ENCODE peak calls at places on chromosome 10, in six cellular contexts. Z is heart right ventricle, G is right atrium auricular region, Y is right cardiac atrium, B is esophagus muscularis mucosa, D is Caco-2. N is an unnamed sample. For H3K4me1, the result is how much of the 10 kb centered on the place peaks cover.

GRCh38 chr10:74436523-74437170 is 285.6 kb downstream of the ADK start:
- DNase-seq in Z (no peak), G (no peak), Y (no peak), B (no peak), D (no peak), N (no peak)

GRCh38 chr10:77513783-77514331 is 123.8 kb downstream of the KCNMA1 start:
- DNase-seq in Z (peak), G (no peak), Y (no peak), B (no peak), D (no peak), N (no peak)

GRCh38 chr10:20100157-20100556 is 283.9 kb downstream of the PLXDC2 start:
- DNase-seq in Z (no peak), G (no peak), Y (no peak), B (no peak), D (no peak), N (no peak)

GRCh38 chr10:47041401-47042198 is 130.4 kb downstream of the PTPN20 start:
- DNase-seq in Z (no peak), G (no peak), Y (no peak), B (no peak), D (no peak), N (no peak)

GRCh38 chr10:60032723-60033122 is 126.4 kb upstream of the CCDC6 start:
- DNase-seq in Z (no peak), G (no peak), Y (no peak), B (no peak), D (peak), N (peak)

GRCh38 chr10:117603081-117603480 is 60.5 kb downstream of the EMX2 start:
- DNase-seq in Z (no peak), G (no peak), Y (no peak), B (no peak), D (no peak), N (no peak)

GRCh38 chr10:16799621-16800020 is 17.6 kb downstream of the RSU1 start:
- DNase-seq in Z (no peak), G (no peak), Y (no peak), B (no peak), D (no peak), N (no peak)

GRCh38 chr10:121422096-121422495 is 176.1 kb downstream of the FGFR2 start:
- DNase-seq in Z (no peak), G (no peak), Y (no peak), B (no peak), D (no peak), N (no peak)

GRCh38 chr10:50470798-50471582 is 152.8 kb downstream of the SGMS1 start:
- DNase-seq in Z (no peak), G (no peak), Y (no peak), B (no peak), D (no peak), N (no peak)

GRCh38 chr10:4221315-4221714 is 436.3 kb upstream of the KLF6 start:
- DNase-seq in Z (no peak), G (no peak), Y (no peak), B (no peak), D (no peak), N (no peak)

GRCh38 chr10:76428541-76429330 is 997.3 kb downstream of the LRMDA start:
- DNase-seq in Z (no peak), G (no peak), Y (no peak), B (no peak), D (no peak), N (no peak)

GRCh38 chr10:58348571-58349033 is 13.8 kb downstream of the UBE2D1 start:
- DNase-seq in Z (no peak), G (no peak), Y (no peak), B (no peak), D (no peak), N (peak)

GRCh38 chr10:47388879-47389278 is 4.8 kb upstream of the ZNF488 start:
- DNase-seq in Z (no peak), G (no peak), Y (no peak), B (no peak), D (no peak), N (no peak)

GRCh38 chr10:15660990-15661389 is 58.7 kb downstream of the ITGA8 start:
- DNase-seq in Z (no peak), G (no peak), Y (no peak), B (no peak), D (no peak), N (no peak)

GRCh38 chr10:22325272-22325947 is 4.5 kb downstream of the BMI1 start:
- DNase-seq in Z (peak), G (peak), Y (peak), B (no peak), D (peak), N (peak)

GRCh38 chr10:116565533-116565932 is 19.8 kb downstream of the PNLIP start:
- DNase-seq in Z (no peak), G (no peak), Y (no peak), B (no peak), D (no peak), N (no peak)

GRCh38 chr10:84257343-84258020 is 12.6 kb downstream of the RGR start:
- DNase-seq in Z (no peak), G (no peak), Y (no peak), B (no peak), D (no peak), N (no peak)

GRCh38 chr10:119542990-119543813 is 683 bp upstream of the RGS10 start:
- DNase-seq in Z (peak), G (no peak), Y (peak), B (no peak), D (peak), N (peak)

GRCh38 chr10:89645742-89646172 is 715 bp upstream of the PANK1 start:
- DNase-seq in Z (no peak), G (no peak), Y (no peak), B (no peak), D (peak), N (peak)

GRCh38 chr10:102511562-102512274 is 7.9 kb downstream of the SUFU start:
- DNase-seq in Z (no peak), G (no peak), Y (no peak), B (no peak), D (no peak), N (no peak)

GRCh38 chr10:129594811-129595210 is 127.8 kb downstream of the MGMT start:
- DNase-seq in Z (no peak), G (peak), Y (no peak), B (no peak), D (no peak), N (no peak)

GRCh38 chr10:75281980-75282379 is 46.2 kb upstream of the COMTD1 start:
- DNase-seq in Z (no peak), G (peak), Y (no peak), B (no peak), D (peak), N (no peak)

GRCh38 chr10:24153537-24153936 is 55.4 kb upstream of the KIAA1217 start:
- DNase-seq in Z (no peak), G (no peak), Y (no peak), B (peak), D (no peak), N (peak)

GRCh38 chr10:31780717-31781116 is 147.9 kb downstream of the ARHGAP12 start:
- DNase-seq in Z (no peak), G (no peak), Y (no peak), B (no peak), D (no peak), N (no peak)

GRCh38 chr10:29590598-29591415 is 44.0 kb downstream of the SVIL start:
- DNase-seq in Z (no peak), G (no peak), Y (no peak), B (peak), D (peak), N (peak)

GRCh38 chr10:89164920-89165319 is 42.2 kb downstream of the CH25H start:
- DNase-seq in Z (no peak), G (no peak), Y (no peak), B (no peak), D (peak), N (no peak)

GRCh38 chr10:124713679-124714298 is 30.4 kb downstream of the FAM53B start:
- DNase-seq in Z (no peak), G (no peak), Y (no peak), B (no peak), D (no peak), N (no peak)
- H3K4me1 ChIP-seq in Z (half or more), G (under half), Y (half or more), B (half or more), D (under half), N (under half)

GRCh38 chr10:125142946-125143345 is 17.4 kb downstream of the CTBP2 start:
- DNase-seq in Z (no peak), G (no peak), Y (no peak), B (no peak), D (no peak), N (no peak)
- H3K4me1 ChIP-seq in Z (half or more), G (under half), Y (under half), B (half or more), D (under half), N (under half)

DNA sequence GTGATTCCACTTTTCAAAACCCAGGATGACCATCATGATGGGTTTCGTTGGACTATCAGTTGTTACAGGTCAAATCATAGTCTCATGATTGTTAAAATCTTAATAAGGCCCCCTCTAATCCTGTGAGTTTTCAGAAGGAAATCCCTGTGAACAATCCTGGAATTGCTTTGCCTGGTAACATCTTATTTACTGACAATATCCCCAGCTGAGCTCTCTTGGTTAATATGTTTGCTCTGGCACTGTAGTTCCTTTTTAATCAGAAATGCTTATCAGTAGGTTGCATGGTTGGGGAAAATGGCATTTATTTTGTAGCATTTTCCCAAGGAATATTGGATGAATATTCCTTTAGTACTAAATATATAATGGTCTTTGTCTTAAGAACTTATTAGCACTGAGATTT is 163.9 kb downstream of the TCF7L2 start:
- DNase-seq in Z (no peak), G (no peak), Y (no peak), B (no peak), D (no peak), N (no peak)
- H3K4me1 ChIP-seq in Z (under half), G (under half), Y (under half), B (under half), D (under half), N (under half)

GRCh38 chr10:86969421-86970041 is 1.2 kb downstream of the ADIRF start:
- DNase-seq in Z (no peak), G (no peak), Y (no peak), B (no peak), D (no peak), N (no peak)

GRCh38 chr10:86970152-86970886 is 2.0 kb downstream of the ADIRF start:
- DNase-seq in Z (peak), G (peak), Y (peak), B (peak), D (peak), N (no peak)

GRCh38 chr10:86967481-86967941 is 771 bp upstream of the ADIRF start:
- DNase-seq in Z (no peak), G (peak), Y (no peak), B (peak), D (no peak), N (no peak)

GRCh38 chr10:86968994-86969355 is 693 bp downstream of the ADIRF start:
- DNase-seq in Z (no peak), G (peak), Y (peak), B (no peak), D (no peak), N (no peak)

GRCh38 chr10:86968271-86968993 is at the start of gene ADIRF:
- DNase-seq in Z (peak), G (peak), Y (peak), B (peak), D (no peak), N (no peak)
- H3K4me1 ChIP-seq in Z (half or more), G (under half), Y (under half), B (half or more), D (under half), N (under half)

GRCh38 chr10:70596110-70596798 is 6.3 kb downstream of the PRF1 start:
- DNase-seq in Z (no peak), G (peak), Y (peak), B (no peak), D (peak), N (no peak)
- H3K4me1 ChIP-seq in Z (under half), G (under half), Y (under half), B (under half), D (under half), N (under half)

GRCh38 chr10:72170263-72170662 is 45.5 kb upstream of the ANAPC16 start:
- DNase-seq in Z (peak), G (no peak), Y (no peak), B (no peak), D (no peak), N (no peak)

GRCh38 chr10:72170733-72171132 is 45.1 kb upstream of the ANAPC16 start:
- DNase-seq in Z (no peak), G (no peak), Y (no peak), B (no peak), D (no peak), N (no peak)

GRCh38 chr10:72173635-72174296 is 42.0 kb upstream of the ANAPC16 start:
- DNase-seq in Z (no peak), G (no peak), Y (no peak), B (no peak), D (no peak), N (no peak)

GRCh38 chr10:72173267-72173634 is 42.6 kb upstream of the ANAPC16 start:
- DNase-seq in Z (no peak), G (no peak), Y (no peak), B (no peak), D (no peak), N (no peak)

DNA sequence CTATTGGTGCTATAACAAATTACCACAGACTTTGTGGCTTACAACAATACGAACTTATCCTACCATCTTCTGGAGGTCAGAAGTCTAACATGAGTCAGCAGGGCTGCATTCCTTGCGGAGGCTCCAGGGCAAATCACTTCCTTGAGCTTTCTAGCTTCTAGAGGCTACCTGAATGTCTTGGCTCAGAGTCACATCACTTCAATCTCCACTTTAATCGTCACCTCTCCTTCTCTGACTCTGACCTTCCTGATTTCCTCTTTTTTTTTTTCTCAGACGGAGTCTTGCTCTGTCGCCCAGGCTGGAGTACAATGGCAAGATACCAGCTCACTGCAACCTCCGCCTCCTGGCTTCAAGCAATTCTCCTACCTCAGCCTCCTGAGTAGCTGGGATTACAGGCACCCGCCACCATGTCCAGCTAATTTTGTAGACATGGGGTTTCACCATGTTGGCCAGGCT is 44.6 kb upstream of the ANAPC16 start:
- DNase-seq in Z (no peak), G (no peak), Y (no peak), B (no peak), D (peak), N (no peak)
- H3K4me1 ChIP-seq in Z (under half), G (under half), Y (under half), B (under half), D (under half), N (under half)

DNA sequence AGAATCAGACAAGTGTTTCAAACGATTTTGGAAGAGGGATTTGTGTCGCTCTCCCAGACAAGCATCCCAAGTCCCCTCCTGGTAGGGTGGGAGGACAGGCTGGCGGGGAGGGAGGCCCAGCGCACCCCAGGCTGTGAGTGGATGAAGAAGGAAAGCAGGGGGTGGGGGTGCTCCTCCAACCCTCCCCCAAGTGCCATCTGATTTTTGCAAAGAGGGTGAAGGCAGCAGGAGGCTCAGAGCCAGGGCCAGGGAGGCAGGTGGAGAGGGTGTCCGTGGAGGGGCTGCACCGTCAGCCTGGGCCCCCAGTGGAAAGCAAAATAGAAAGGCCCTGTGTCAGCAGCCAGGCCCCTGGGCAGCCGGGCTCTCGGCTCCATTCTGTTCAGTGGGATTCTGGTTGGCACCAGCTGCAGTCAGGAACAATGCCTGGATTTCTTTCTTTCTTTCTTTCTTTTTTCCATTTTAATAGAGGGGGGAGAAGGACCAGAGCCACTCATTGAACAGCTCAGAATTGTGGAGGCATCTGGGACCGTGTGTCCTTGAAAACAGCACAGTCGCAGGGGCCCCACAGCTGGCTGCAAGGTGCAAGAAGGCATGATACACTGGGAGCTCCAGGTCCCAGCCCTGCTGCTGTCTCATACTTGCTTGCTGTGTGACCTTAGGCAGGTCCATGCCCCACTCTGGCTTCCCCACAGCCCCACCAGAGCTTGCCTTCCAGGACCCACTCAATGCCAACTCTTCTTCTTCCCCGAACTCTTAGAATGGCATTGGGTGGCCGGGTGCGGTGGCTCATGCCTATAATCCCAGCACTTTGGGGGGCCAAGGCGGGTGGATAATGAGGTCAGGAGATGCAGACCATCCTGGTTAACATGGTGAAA is 7.1 kb upstream of the ZMIZ1 start:
- DNase-seq in Z (no peak), G (no peak), Y (peak), B (no peak), D (no peak), N (no peak)
- H3K4me1 ChIP-seq in Z (under half), G (under half), Y (under half), B (under half), D (half or more), N (under half)

GRCh38 chr10:110065269-110065668 is 57.5 kb downstream of the ADD3 start:
- DNase-seq in Z (no peak), G (no peak), Y (no peak), B (no peak), D (no peak), N (no peak)

GRCh38 chr10:110068780-110069179 is 61.0 kb downstream of the ADD3 start:
- DNase-seq in Z (no peak), G (no peak), Y (no peak), B (no peak), D (no peak), N (no peak)

GRCh38 chr10:110074298-110074697 is 66.5 kb downstream of the ADD3 start:
- DNase-seq in Z (no peak), G (no peak), Y (no peak), B (no peak), D (no peak), N (no peak)

GRCh38 chr10:110067960-110068770 is 60.4 kb downstream of the ADD3 start:
- DNase-seq in Z (no peak), G (no peak), Y (peak), B (no peak), D (peak), N (peak)

DNA sequence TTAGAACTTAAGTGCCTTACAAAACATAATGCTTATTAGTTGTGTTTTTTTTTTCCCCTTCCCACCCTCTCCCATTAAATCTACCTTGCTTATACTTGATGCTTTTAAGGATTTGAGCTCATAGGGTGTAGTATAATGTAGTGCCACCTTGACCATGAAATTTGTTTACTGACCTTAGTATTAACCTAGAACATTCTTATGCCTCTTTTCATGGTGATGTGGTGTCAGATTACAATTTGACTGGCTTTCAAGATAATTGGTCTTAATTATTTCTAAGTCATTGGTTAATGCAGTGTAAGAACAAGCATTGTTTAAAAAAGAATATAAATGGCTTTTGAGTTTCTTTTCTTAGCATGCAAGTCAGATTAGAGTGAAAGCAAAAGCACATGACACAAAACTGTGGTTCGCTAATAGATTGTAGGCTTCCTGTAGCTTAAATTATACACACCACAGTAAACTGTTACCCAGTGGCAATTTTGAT is 61.8 kb downstream of the ADD3 start:
- DNase-seq in Z (no peak), G (no peak), Y (no peak), B (no peak), D (no peak), N (no peak)
- H3K4me1 ChIP-seq in Z (half or more), G (under half), Y (under half), B (under half), D (half or more), N (under half)

GRCh38 chr10:100907175-100907574 is 5.6 kb upstream of the SLF2 start:
- DNase-seq in Z (no peak), G (no peak), Y (no peak), B (no peak), D (no peak), N (no peak)
- H3K4me1 ChIP-seq in Z (under half), G (under half), Y (under half), B (under half), D (under half), N (under half)